ENCODE peak calls at places on chromosome 21, in nine cellular contexts. V, F, Y, Q, H, X, G, N and W are unnamed samples.

GRCh38 chr21:37032877-37033471 is 26.5 kb downstream of the RIPPLY3 start:
- DNase-seq in V (peak), N (no peak), Q (no peak), F (no peak), H (peak), X (no peak), Y (peak), G (no peak), W (no peak)

GRCh38 chr21:36156815-36157670 is at the start of gene DOP1B:
- DNase-seq in H (no peak), G (peak), X (peak), N (no peak), F (no peak), Y (no peak), V (peak), Q (no peak), W (no peak)

GRCh38 chr21:26843912-26844257 is 1.3 kb downstream of the ADAMTS1 start:
- DNase-seq in V (peak), N (no peak), G (no peak), Q (no peak), H (peak), Y (no peak), F (no peak), X (no peak), W (no peak)

GRCh38 chr21:24895885-24896734 is 711.2 kb downstream of the MRPL39 start:
- DNase-seq in N (no peak), X (no peak), G (no peak), F (no peak), H (peak), Q (no peak), V (peak), Y (peak), W (no peak)

GRCh38 chr21:18147678-18148077 is 97.0 kb upstream of the CHODL start:
- DNase-seq in G (no peak), H (no peak), N (no peak), X (no peak), Y (no peak), F (no peak), Q (no peak), V (no peak), W (no peak)

GRCh38 chr21:27408826-27409225 is 441.9 kb upstream of the ADAMTS5 start:
- DNase-seq in N (no peak), G (no peak), V (no peak), Y (no peak), F (no peak), X (no peak), Q (no peak), H (no peak), W (no peak)

GRCh38 chr21:32826317-32827167 is 55.0 kb upstream of the PAXBP1 start:
- DNase-seq in G (no peak), N (no peak), H (peak), V (peak), Q (no peak), X (peak), F (no peak), Y (peak), W (no peak)

GRCh38 chr21:36535618-36536241 is 55.8 kb upstream of the CLDN14 start:
- DNase-seq in Y (no peak), G (no peak), H (no peak), Q (no peak), F (no peak), N (no peak), X (no peak), V (no peak), W (no peak)

GRCh38 chr21:38712076-38712475 is 93.7 kb upstream of the ETS2 start:
- DNase-seq in Y (no peak), N (no peak), V (peak), G (no peak), H (peak), X (peak), F (peak), Q (no peak), W (no peak)

GRCh38 chr21:39014751-39015150 is 168.5 kb downstream of the PSMG1 start:
- DNase-seq in F (no peak), V (peak), G (no peak), Q (peak), X (no peak), N (no peak), H (peak), Y (no peak), W (no peak)

GRCh38 chr21:44932366-44933181 is 7.3 kb upstream of the SLX9 start:
- DNase-seq in X (no peak), H (no peak), F (no peak), Q (no peak), V (peak), G (peak), N (no peak), Y (no peak), W (no peak)

GRCh38 chr21:36710729-36711048 is 11.8 kb downstream of the SIM2 start:
- DNase-seq in Q (no peak), V (no peak), Y (no peak), N (no peak), H (no peak), X (no peak), G (no peak), F (no peak), W (no peak)

GRCh38 chr21:16241500-16241963 is 511.8 kb downstream of the USP25 start:
- DNase-seq in Y (no peak), X (peak), N (no peak), H (no peak), Q (no peak), V (no peak), F (peak), G (no peak), W (no peak)

GRCh38 chr21:32868631-32869454 is 97.3 kb upstream of the PAXBP1 start:
- DNase-seq in X (no peak), Y (no peak), H (no peak), F (no peak), G (no peak), N (no peak), V (no peak), Q (no peak), W (no peak)

GRCh38 chr21:17572431-17572830 is 40.3 kb downstream of the BTG3 start:
- DNase-seq in G (no peak), Y (no peak), V (no peak), N (no peak), X (no peak), Q (no peak), H (no peak), F (no peak), W (no peak)

GRCh38 chr21:32532636-32533035 is 52.7 kb downstream of the TCP10L start:
- DNase-seq in N (no peak), Q (no peak), G (no peak), F (no peak), Y (no peak), X (no peak), H (no peak), V (no peak), W (no peak)

GRCh38 chr21:36636439-36636838 is 62.5 kb upstream of the SIM2 start:
- DNase-seq in N (no peak), F (no peak), Q (no peak), H (no peak), Y (no peak), G (no peak), V (no peak), X (no peak), W (no peak)

GRCh38 chr21:33127154-33127893 is 57.4 kb downstream of the OLIG1 start:
- DNase-seq in G (peak), Q (no peak), N (no peak), V (peak), F (no peak), X (peak), Y (peak), H (peak), W (peak)

GRCh38 chr21:45226540-45227326 is 61.0 kb downstream of the POFUT2 start:
- DNase-seq in Y (no peak), G (no peak), Q (no peak), V (peak), H (peak), F (no peak), X (no peak), N (no peak), W (no peak)

GRCh38 chr21:26388731-26389231 is 184.3 kb downstream of the CYYR1 start:
- DNase-seq in Y (no peak), X (peak), F (no peak), Q (no peak), N (no peak), H (peak), V (peak), G (no peak), W (no peak)

GRCh38 chr21:38308010-38308784 is 51.4 kb downstream of the KCNJ15 start:
- DNase-seq in X (peak), N (no peak), V (peak), Y (peak), G (no peak), Q (no peak), F (no peak), H (peak), W (no peak)

GRCh38 chr21:25639167-25639921 is at the start of gene JAM2:
- DNase-seq in X (no peak), F (no peak), N (no peak), H (peak), Y (peak), Q (no peak), G (peak), V (peak), W (no peak)

GRCh38 chr21:39184050-39184980 is 1.1 kb upstream of the PSMG1 start:
- DNase-seq in H (no peak), Q (no peak), N (no peak), F (no peak), G (no peak), Y (no peak), X (no peak), V (peak), W (no peak)

DNA sequence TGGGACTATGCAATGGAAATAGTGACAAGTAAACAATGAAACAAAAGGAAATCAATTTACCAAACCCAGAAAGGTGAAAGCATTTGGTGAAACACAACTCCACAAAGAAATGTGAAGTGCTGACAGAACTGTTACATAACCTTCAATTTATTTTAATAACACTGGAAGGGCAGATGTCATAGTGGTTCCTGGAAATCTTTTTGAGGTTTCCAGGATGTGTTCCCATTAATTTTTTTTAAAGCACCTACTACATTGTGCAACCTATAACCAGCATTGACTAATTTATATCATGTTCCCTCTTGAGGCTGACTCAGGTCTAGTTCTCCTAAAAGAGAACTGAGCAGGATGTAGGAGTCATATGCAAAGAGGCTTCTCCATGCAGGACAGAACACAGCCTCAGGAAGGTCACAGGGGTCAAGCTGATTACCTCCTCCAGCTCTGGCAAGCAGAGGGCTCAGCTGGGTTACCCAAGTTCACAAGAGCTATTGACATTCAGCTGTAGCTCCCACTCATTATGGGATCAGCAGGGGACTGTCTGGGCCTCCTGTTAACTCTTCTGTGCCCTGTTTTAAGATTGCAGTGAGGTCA is 157.1 kb upstream of the NRIP1 start:
- DNase-seq in F (peak), N (no peak), Y (peak), V (peak), Q (peak), H (peak), G (peak), X (no peak), W (peak)
- H3K27ac ChIP-seq in F (no peak), N (peak), Y (no peak), V (peak), Q (peak), H (no peak), G (peak), X (no peak), W (no peak)

DNA sequence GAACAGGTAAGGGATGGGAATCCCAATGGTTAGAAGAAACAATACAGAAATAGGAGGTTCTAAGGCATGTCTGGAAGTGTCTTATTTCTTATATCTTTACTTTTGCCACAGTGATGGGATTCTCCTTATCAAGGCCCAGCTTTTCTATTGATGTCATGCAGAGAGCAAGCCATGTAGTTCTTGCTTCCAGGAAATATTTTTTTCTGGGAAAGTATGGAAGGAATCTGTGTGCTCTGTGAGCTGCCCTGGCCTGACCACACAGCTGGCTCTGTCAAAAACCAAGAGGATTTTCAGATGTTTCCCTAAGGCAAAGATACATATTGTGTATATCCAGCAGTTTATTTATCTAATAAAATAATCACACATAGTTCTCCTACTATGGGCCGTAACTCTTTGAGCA is 573.6 kb downstream of the LTN1 start:
- DNase-seq in Q (no peak), H (peak), F (no peak), N (no peak), G (no peak), V (peak), X (no peak), Y (no peak), W (no peak)
- H3K27ac ChIP-seq in Q (no peak), H (peak), F (no peak), N (no peak), G (no peak), V (no peak), X (no peak), Y (no peak), W (peak)

DNA sequence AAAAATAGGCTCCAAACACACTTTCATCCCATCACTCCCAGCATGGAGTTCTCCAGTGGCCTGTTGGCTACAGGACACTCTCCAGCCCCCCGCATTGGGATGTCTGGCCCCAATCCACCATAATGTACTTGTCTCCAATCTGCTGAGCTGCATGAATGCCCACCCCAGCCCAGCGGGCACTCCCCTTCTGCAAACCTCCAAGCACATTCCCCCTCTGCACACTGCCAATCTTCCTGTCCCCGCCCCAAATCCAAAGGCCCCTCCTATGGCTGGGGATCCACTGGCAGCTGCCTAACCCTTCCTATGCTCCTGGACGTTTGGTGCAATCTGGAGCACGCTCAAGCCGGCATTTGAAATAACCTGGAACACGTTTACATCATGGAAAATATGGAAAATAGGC is 41.3 kb downstream of the PDE9A start:
- DNase-seq in Y (no peak), G (no peak), V (no peak), X (no peak), Q (no peak), F (no peak), H (no peak), N (no peak), W (no peak)
- H3K27ac ChIP-seq in Y (no peak), G (no peak), V (no peak), X (no peak), Q (no peak), F (no peak), H (no peak), N (no peak), W (no peak)

GRCh38 chr21:31410763-31411278 is 66.8 kb upstream of the TIAM1 start:
- DNase-seq in V (no peak), N (no peak), Y (no peak), Q (no peak), G (no peak), F (no peak), H (no peak), X (no peak), W (no peak)
- H3K27ac ChIP-seq in V (no peak), N (no peak), Y (no peak), Q (no peak), G (peak), F (no peak), H (no peak), X (no peak), W (no peak)

GRCh38 chr21:34129971-34130597 is 56.7 kb downstream of the MRPS6 start:
- DNase-seq in Y (no peak), G (no peak), F (no peak), N (no peak), Q (no peak), H (peak), X (no peak), V (peak), W (no peak)

GRCh38 chr21:34132905-34133304 is 59.5 kb downstream of the MRPS6 start:
- DNase-seq in H (no peak), N (no peak), Q (no peak), Y (no peak), X (no peak), V (no peak), F (no peak), G (no peak), W (no peak)

GRCh38 chr21:34130598-34130985 is 57.2 kb downstream of the MRPS6 start:
- DNase-seq in Q (no peak), Y (no peak), N (no peak), G (no peak), F (no peak), X (no peak), V (no peak), H (no peak), W (no peak)

GRCh38 chr21:34132202-34132601 is 58.8 kb downstream of the MRPS6 start:
- DNase-seq in N (no peak), Q (no peak), G (no peak), X (no peak), F (no peak), H (no peak), Y (no peak), V (no peak), W (no peak)

DNA sequence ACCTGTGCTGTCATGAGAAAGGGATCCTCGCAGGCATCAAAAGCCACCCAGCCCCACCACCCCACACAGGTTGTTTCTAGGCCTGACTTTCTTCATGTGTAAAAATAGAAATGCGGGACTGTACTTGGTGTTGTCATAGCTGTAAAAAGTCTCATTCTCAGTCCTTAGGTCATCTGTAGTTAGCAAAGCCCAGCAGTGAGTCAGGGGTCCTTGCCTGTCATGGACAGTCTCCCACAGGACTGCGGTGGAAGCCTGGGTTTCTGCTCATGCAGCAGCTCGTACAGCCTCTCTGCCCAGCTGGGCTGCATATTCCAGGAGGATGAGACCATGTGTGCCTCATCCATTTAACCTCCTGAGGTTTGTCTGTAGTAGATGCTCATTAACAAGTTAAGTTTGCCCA is 58.2 kb downstream of the MRPS6 start:
- DNase-seq in N (no peak), F (no peak), G (no peak), Y (no peak), V (peak), Q (no peak), X (no peak), H (peak), W (no peak)
- H3K27ac ChIP-seq in N (peak), F (no peak), G (peak), Y (peak), V (no peak), Q (no peak), X (no peak), H (no peak), W (peak)

DNA sequence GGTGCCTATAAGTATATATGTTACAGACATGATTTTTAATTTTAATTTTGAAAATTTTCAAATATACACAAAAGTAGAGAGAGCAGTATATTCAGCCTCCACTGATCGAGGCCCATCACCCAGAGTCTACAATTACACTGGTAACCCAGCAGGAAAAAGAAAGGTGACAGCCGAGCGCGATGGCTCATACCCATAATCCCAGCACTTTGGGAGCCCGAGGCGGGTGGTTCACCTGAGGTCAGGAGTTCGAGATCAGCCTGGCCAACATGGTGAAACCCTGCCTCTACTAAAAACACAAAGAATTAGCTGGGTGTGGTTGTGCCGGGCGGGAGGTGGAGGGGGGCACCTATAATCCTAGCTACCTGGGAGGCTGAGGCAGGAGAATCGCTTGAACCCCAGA is 1.4 kb downstream of the YBEY start:
- DNase-seq in Q (no peak), N (no peak), V (no peak), Y (no peak), X (no peak), H (no peak), F (no peak), G (no peak), W (no peak)
- H3K27ac ChIP-seq in Q (no peak), N (no peak), V (peak), Y (no peak), X (no peak), H (no peak), F (no peak), G (peak), W (no peak)

DNA sequence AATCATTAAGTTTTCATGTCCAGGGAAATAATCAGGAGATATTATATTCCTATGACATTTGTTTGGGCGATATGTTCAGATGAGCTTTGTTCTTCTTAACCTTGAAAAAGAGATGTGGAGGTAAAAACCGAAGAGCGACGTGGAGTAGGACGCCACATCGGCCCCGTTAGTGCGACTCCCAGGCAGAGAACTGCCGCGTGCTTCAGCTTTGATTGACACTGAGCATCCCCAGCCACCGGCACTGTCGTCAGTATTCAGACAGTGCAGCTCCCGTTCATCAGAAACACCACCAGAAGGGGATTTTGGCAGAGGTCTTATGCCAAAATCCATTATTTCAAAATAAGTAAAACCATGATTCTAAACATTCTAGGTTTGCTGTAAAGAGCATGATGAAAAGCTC is 66.4 kb downstream of the AGPAT3 start:
- DNase-seq in Q (no peak), N (no peak), H (no peak), V (no peak), G (no peak), X (no peak), F (no peak), Y (no peak), W (no peak)
- H3K27ac ChIP-seq in Q (no peak), N (peak), H (no peak), V (no peak), G (peak), X (no peak), F (no peak), Y (no peak), W (no peak)

GRCh38 chr21:31190516-31190915 is 152.2 kb upstream of the KRTAP19-8 start:
- DNase-seq in V (no peak), F (no peak), X (no peak), N (no peak), G (no peak), H (no peak), Y (no peak), Q (no peak), W (no peak)
- H3K27ac ChIP-seq in V (no peak), F (no peak), X (no peak), N (no peak), G (no peak), H (no peak), Y (no peak), Q (no peak), W (no peak)

DNA sequence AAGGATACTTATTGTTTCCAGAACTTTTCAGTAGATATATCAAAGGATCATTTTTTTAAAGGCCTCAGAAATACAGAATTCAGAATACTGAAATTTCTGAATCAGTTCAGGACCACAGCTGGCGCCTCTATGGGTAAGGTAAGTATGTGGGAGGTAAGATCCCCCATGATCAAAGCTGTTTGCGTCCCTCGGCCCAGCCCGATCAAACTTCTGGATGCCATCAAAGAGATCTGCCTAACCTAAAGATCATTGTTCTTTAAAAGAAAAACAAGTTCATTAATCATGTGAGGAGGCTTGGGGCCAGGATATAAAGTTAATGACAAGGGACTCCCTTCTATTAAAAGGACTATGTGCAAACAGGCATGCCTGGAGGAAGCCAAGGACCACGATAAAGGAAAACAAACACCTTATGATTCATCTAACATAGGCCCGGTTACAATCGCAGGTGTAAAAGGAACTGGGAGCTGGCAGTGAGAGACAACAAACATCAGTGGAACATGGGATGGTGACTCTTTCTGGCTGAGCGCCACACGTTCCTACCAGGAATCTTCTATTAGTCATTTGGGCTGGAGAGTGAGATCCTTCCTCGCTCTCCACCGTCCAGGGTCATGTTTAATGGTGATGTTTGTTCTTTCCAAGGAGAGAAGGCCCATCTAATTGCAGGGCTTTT is 2.8 kb upstream of the BACE2 start:
- DNase-seq in F (no peak), H (peak), N (no peak), X (peak), Y (peak), V (peak), G (no peak), Q (peak), W (no peak)
- H3K27ac ChIP-seq in F (no peak), H (no peak), N (peak), X (peak), Y (no peak), V (no peak), G (peak), Q (peak), W (no peak)